ENCODE peak calls at places on chromosomes 2 and 18, in seven cellular contexts. S is AG04450, G is IMR-90, Z is neural progenitor cell, X is astrocyte, I is heart right ventricle, E is left ventricle myocardium inferior. M is an unnamed sample.

GRCh38 chr2:212177724-212178123 is 360.9 kb downstream of the ERBB4 start:
- DNase-seq in Z (peak; percentile 5), X (no peak), S (no peak), E (no peak), I (no peak), G (peak; percentile 0), M (peak; percentile 2)

GRCh38 chr18:48884306-48885235 is 66.2 kb downstream of the SMAD7 start:
- DNase-seq in G (no peak), S (no peak), I (no peak), E (no peak), Z (no peak), X (no peak), M (no peak)

GRCh38 chr2:157747695-157748370 is 119.2 kb upstream of the ACVR1C start:
- DNase-seq in E (peak; percentile 25), G (peak; percentile 89), X (peak; percentile 93), I (no peak), Z (peak; percentile 25), S (peak; percentile 55), M (peak; percentile 41)

GRCh38 chr2:238104521-238105311 is 4.6 kb downstream of the ESPNL start:
- DNase-seq in G (no peak), Z (no peak), S (no peak), X (no peak), I (no peak), E (no peak), M (no peak)

GRCh38 chr18:22930089-22930713 is 2.9 kb upstream of the RBBP8 start:
- DNase-seq in I (peak; percentile 76), S (peak; percentile 21), X (peak; percentile 38), E (peak; percentile 58), Z (peak; percentile 85), G (peak; percentile 70), M (peak; percentile 76)

GRCh38 chr2:145277922-145278321 is 758.0 kb upstream of the ZEB2 start:
- DNase-seq in I (no peak), X (peak; percentile 67), S (no peak), E (no peak), G (peak; percentile 50), Z (no peak), M (no peak)

GRCh38 chr2:12253167-12253778 is 463.5 kb upstream of the TRIB2 start:
- DNase-seq in Z (no peak), G (no peak), I (no peak), S (no peak), X (no peak), E (no peak), M (no peak)

GRCh38 chr2:153478289-153479261 is at the start of gene RPRM:
- DNase-seq in S (peak; percentile 1), G (peak; percentile 37), E (peak; percentile 64), Z (peak; percentile 95), I (peak; percentile 46), X (peak; percentile 29), M (peak; percentile 24)

GRCh38 chr2:173571021-173571821 is 216.5 kb downstream of the CDCA7 start:
- DNase-seq in G (peak; percentile 39), S (no peak), X (no peak), Z (peak; percentile 68), I (no peak), E (no peak), M (peak; percentile 35)

GRCh38 chr2:2048461-2048860 is 282.6 kb downstream of the MYT1L start:
- DNase-seq in S (no peak), E (no peak), Z (no peak), G (no peak), I (no peak), X (no peak), M (no peak)

GRCh38 chr2:178498137-178498536 is 17.9 kb downstream of the PLEKHA3 start:
- DNase-seq in Z (no peak), X (no peak), G (no peak), S (no peak), E (no peak), I (no peak), M (no peak)

GRCh38 chr2:187935126-187935525 is 356.5 kb upstream of the GULP1 start:
- DNase-seq in X (no peak), S (no peak), E (no peak), I (no peak), Z (no peak), G (no peak), M (no peak)

GRCh38 chr2:45300026-45300750 is 290.9 kb upstream of the SIX2 start:
- DNase-seq in I (no peak), X (no peak), E (no peak), G (no peak), S (no peak), Z (no peak), M (no peak)

GRCh38 chr2:9690716-9691498 is 60.1 kb upstream of the YWHAQ start:
- DNase-seq in Z (no peak), E (no peak), I (no peak), X (no peak), G (no peak), S (no peak), M (no peak)

GRCh38 chr2:215540646-215541045 is 104.8 kb upstream of the FN1 start:
- DNase-seq in X (peak; percentile 94), E (no peak), S (peak; percentile 82), G (peak; percentile 97), I (peak; percentile 47), Z (no peak), M (peak; percentile 91)

GRCh38 chr2:231710751-231711676 is 2.7 kb downstream of the PTMA start:
- DNase-seq in Z (peak; percentile 58), G (no peak), I (peak; percentile 46), S (no peak), X (no peak), E (peak; percentile 44), M (no peak)

GRCh38 chr2:217248312-217248935 is 388.6 kb upstream of the TNP1 start:
- DNase-seq in X (peak; percentile 78), Z (no peak), E (peak; percentile 72), I (peak; percentile 88), G (peak; percentile 74), S (peak; percentile 33), M (no peak)

GRCh38 chr2:96929245-96929925 is 57.0 kb downstream of the FAM178B start:
- DNase-seq in E (no peak), I (no peak), S (no peak), G (no peak), X (no peak), Z (no peak), M (no peak)

GRCh38 chr2:38466849-38467767 is 90.0 kb upstream of the ATL2 start:
- DNase-seq in G (peak; percentile 7), Z (no peak), E (no peak), I (no peak), X (peak; percentile 3), S (peak; percentile 4), M (no peak)

GRCh38 chr2:111662039-111662740 is 221.8 kb downstream of the ANAPC1 start:
- DNase-seq in S (no peak), G (peak; percentile 68), X (peak; percentile 79), Z (no peak), E (no peak), I (no peak), M (peak; percentile 42)

GRCh38 chr2:86185517-86186212 is 9.6 kb downstream of the IMMT start:
- DNase-seq in X (no peak), S (no peak), Z (no peak), I (no peak), E (no peak), G (no peak), M (no peak)

GRCh38 chr2:66495788-66496640 is 61.1 kb downstream of the MEIS1 start:
- DNase-seq in S (peak; percentile 73), X (peak; percentile 85), E (peak; percentile 30), Z (peak; percentile 38), G (peak; percentile 96), I (peak; percentile 44), M (peak; percentile 48)

GRCh38 chr2:189770590-189771322 is 8.2 kb upstream of the OSGEPL1 start:
- DNase-seq in Z (no peak), G (no peak), I (no peak), E (no peak), S (no peak), X (no peak), M (no peak)

GRCh38 chr2:215356334-215356947 is 44.6 kb downstream of the ATIC start:
- DNase-seq in S (no peak), G (no peak), Z (no peak), I (no peak), E (no peak), X (no peak), M (peak; percentile 40)

GRCh38 chr2:69948032-69948962 is 13.1 kb downstream of the ASPRV1 start:
- DNase-seq in G (no peak), E (no peak), X (no peak), I (no peak), Z (peak; percentile 34), S (no peak), M (no peak)

GRCh38 chr2:33552758-33553461 is 46.2 kb downstream of the FAM98A start:
- DNase-seq in Z (no peak), I (no peak), E (no peak), X (peak; percentile 61), S (no peak), G (peak; percentile 52), M (peak; percentile 45)

GRCh38 chr2:12797815-12798214 is 81.1 kb downstream of the TRIB2 start:
- DNase-seq in S (no peak), X (peak; percentile 87), E (no peak), G (peak; percentile 44), Z (no peak), I (no peak), M (no peak)

GRCh38 chr18:55920063-55920462 is 332.1 kb upstream of the TCF4 start:
- DNase-seq in I (no peak), X (no peak), G (no peak), Z (no peak), E (no peak), S (no peak), M (no peak)

GRCh38 chr18:52992041-52992440 is 652.0 kb downstream of the DCC start:
- DNase-seq in Z (peak; percentile 58), G (no peak), X (no peak), E (no peak), S (no peak), I (no peak), M (no peak)
- TF ChIP-seq CTCF in Z (peak; percentile 64), G (no peak), X (no peak), E (peak; percentile 35), S (no peak), I (no peak), M (no peak)

GRCh38 chr2:60945341-60945740 is 64.0 kb downstream of the REL start:
- DNase-seq in S (no peak), I (no peak), Z (peak; percentile 31), E (no peak), X (no peak), G (no peak), M (no peak)
- H3K27me3 ChIP-seq in S (no peaks in the 10 kb centered on the region), I (no peaks in the 10 kb centered on the region), Z (no peaks in the 10 kb centered on the region), E (no peaks in the 10 kb centered on the region), X (no peaks in the 10 kb centered on the region), G (no peaks in the 10 kb centered on the region), M (no peaks in the 10 kb centered on the region)

GRCh38 chr2:23602113-23602512 is 217.1 kb downstream of the KLHL29 start:
- DNase-seq in X (peak; percentile 70), S (peak; percentile 51), I (no peak), E (no peak), G (peak; percentile 81), Z (no peak), M (peak; percentile 86)
- H3K27ac ChIP-seq in X (peak overlapping the region; percentile 18), S (peak overlapping the region; percentile 57), I (no peak overlapping the region), E (no peak overlapping the region), G (peak overlapping the region; percentile 51), Z (no peak overlapping the region), M (peak overlapping the region; percentile 77)

GRCh38 chr18:24397694-24398365 is at the start of gene OSBPL1A:
- DNase-seq in X (peak; percentile 82), S (peak; percentile 59), Z (peak; percentile 98), G (peak; percentile 85), E (peak; percentile 95), I (peak; percentile 94), M (peak; percentile 77)
- TF ChIP-seq CTCF in X (no peak), S (no peak), Z (no peak), G (peak; percentile 1), E (peak; percentile 17), I (no peak), M (no peak)

M was measured in brain microvascular endothelial cell.